ENCODE peak calls at places on chromosomes 11 and 22, in five cellular contexts. V is HCT116, W is breast epithelium, Z is sigmoid colon, A is spleen. B is an unnamed sample.

GRCh38 chr11:10975287-10975721 is 117.5 kb upstream of the ZBED5 start:
- DNase-seq in V (no peak), W (no peak), Z (no peak), A (no peak), B (no peak)

GRCh38 chr11:74838188-74838587 is 89.5 kb downstream of the RNF169 start:
- DNase-seq in V (no peak), W (no peak), Z (no peak), A (no peak), B (no peak)

GRCh38 chr11:75768112-75768908 is at the start of gene DGAT2:
- DNase-seq in V (peak; percentile 47), W (peak; percentile 57), Z (peak; percentile 76), A (peak; percentile 96), B (peak; percentile 79)

GRCh38 chr11:46345131-46345597 is 2.1 kb upstream of the DGKZ start:
- DNase-seq in V (no peak), W (no peak), Z (no peak), A (peak; percentile 93), B (peak; percentile 75)

GRCh38 chr22:37328017-37328416 is 45.7 kb downstream of the CYTH4 start:
- DNase-seq in V (peak; percentile 96), W (no peak), Z (no peak), A (no peak), B (no peak)

GRCh38 chr22:49334976-49335375 is 492.7 kb downstream of the BRD1 start:
- DNase-seq in V (no peak), W (peak; percentile 25), Z (no peak), A (no peak), B (no peak)

GRCh38 chr22:39664485-39665200 is 94.1 kb downstream of the CACNA1I start:
- DNase-seq in V (no peak), W (no peak), Z (no peak), A (no peak), B (peak; percentile 60)

GRCh38 chr11:13207270-13207664 is 70.3 kb upstream of the BMAL1 start:
- DNase-seq in V (no peak), W (no peak), Z (no peak), A (no peak), B (no peak)

GRCh38 chr11:68870470-68870869 is 28.8 kb upstream of the CPT1A start:
- DNase-seq in V (no peak), W (no peak), Z (no peak), A (peak; percentile 6), B (no peak)

GRCh38 chr11:126176853-126177470 is 34.5 kb downstream of the RPUSD4 start:
- DNase-seq in V (no peak), W (no peak), Z (no peak), A (peak; percentile 45), B (no peak)

GRCh38 chr11:83827940-83828554 is 541.9 kb upstream of the CCDC90B start:
- DNase-seq in V (peak; percentile 18), W (no peak), Z (no peak), A (no peak), B (no peak)

GRCh38 chr11:17923213-17923612 is 89.6 kb downstream of the SERGEF start:
- DNase-seq in V (no peak), W (no peak), Z (no peak), A (no peak), B (no peak)

GRCh38 chr22:26903030-26903856 is 245.9 kb downstream of the MIAT start:
- DNase-seq in V (no peak), W (no peak), Z (no peak), A (no peak), B (no peak)

GRCh38 chr22:37293172-37293571 is 10.9 kb downstream of the CYTH4 start:
- DNase-seq in V (no peak), W (no peak), Z (no peak), A (no peak), B (no peak)

GRCh38 chr11:76624515-76625379 is 45.8 kb downstream of the LRRC32 start:
- DNase-seq in V (no peak), W (no peak), Z (peak; percentile 52), A (peak; percentile 60), B (peak; percentile 24)

GRCh38 chr11:68321293-68322030 is 9.1 kb downstream of the LRP5 start:
- DNase-seq in V (no peak), W (no peak), Z (no peak), A (no peak), B (no peak)

GRCh38 chr11:26618441-26618840 is 46.4 kb upstream of the MUC15 start:
- DNase-seq in V (no peak), W (no peak), Z (no peak), A (no peak), B (no peak)

GRCh38 chr11:67571443-67571842 is 12.2 kb upstream of the GSTP1 start:
- DNase-seq in V (no peak), W (no peak), Z (no peak), A (no peak), B (no peak)

GRCh38 chr11:131425285-131425684 is 54.9 kb downstream of the NTM start:
- DNase-seq in V (no peak), W (no peak), Z (no peak), A (no peak), B (no peak)

GRCh38 chr11:812390-812789 is 2.6 kb downstream of the RPLP2 start:
- DNase-seq in V (no peak), W (no peak), Z (no peak), A (no peak), B (no peak)

GRCh38 chr11:811446-812245 is 1.9 kb downstream of the RPLP2 start:
- DNase-seq in V (no peak), W (no peak), Z (no peak), A (no peak), B (no peak)

GRCh38 chr11:810040-810567 is 337 bp downstream of the RPLP2 start:
- DNase-seq in V (no peak), W (no peak), Z (no peak), A (no peak), B (no peak)

GRCh38 chr11:808427-809286 is 1.1 kb upstream of the RPLP2 start:
- DNase-seq in V (no peak), W (no peak), Z (peak; percentile 93), A (peak; percentile 80), B (peak; percentile 2)

GRCh38 chr11:809287-810039 is at the start of gene RPLP2:
- DNase-seq in V (peak; percentile 93), W (peak; percentile 98), Z (peak; percentile 99), A (peak; percentile 100), B (peak; percentile 98)
- TF ChIP-seq POLR2AphosphoS5 in V (peak; percentile 88), W (peak; percentile 96), Z (peak; percentile 97), A (peak; percentile 99), B (peak; percentile 97)

GRCh38 chr11:109036011-109036410 is 371.1 kb downstream of the DDX10 start:
- DNase-seq in V (no peak), W (no peak), Z (no peak), A (no peak), B (no peak)
- TF ChIP-seq POLR2A in V (no peak), W (no peak), Z (no peak), A (no peak), B (no peak)

GRCh38 chr11:416757-417621 is 2.2 kb upstream of the SIGIRR start:
- DNase-seq in V (no peak), W (no peak), Z (no peak), A (peak; percentile 93), B (peak; percentile 77)
- TF ChIP-seq POLR2AphosphoS5 in V (peak; percentile 78), W (peak; percentile 9), Z (no peak), A (peak; percentile 78), B (no peak)

DNA sequence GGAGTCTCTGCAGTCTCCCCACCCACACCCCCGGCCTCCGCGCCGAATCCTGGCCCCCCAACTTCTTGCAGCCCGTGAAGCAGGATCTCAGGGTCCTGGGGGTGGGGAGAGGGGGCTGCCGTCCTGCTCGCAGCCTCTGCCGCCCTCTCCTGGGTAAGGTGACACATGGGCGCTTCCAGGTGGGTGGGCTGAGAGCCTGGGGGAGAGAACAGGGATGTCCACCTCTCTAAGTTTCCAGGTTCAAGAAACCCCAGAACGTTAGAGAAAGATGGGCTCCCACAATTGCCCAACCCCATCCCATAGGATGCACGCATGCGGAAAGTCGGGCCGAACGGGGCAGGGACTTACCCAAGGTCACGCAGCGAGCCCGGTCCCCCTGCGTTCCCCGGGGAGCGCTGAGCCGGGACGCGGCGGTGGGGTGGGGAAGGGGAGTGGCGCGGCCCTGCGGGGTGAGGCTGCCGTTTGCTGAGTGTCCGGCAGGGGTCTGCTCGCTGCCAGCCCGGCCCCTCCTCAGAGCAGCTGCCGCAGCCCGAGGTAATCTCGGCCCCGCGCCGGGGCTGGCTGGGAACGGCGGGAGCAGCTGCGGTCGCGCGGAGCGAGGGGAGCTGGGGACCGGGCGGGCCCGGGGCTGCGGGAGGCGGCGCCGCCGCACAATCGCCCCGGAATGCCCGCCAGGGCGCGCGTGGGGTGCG is 705 bp upstream of the CAPN1 start:
- DNase-seq in V (peak; percentile 29), W (peak; percentile 65), Z (peak; percentile 82), A (peak; percentile 91), B (peak; percentile 93)
- TF ChIP-seq POLR2A in V (no peak), W (no peak), Z (no peak), A (no peak), B (peak; percentile 36)

B was measured in upper lobe of left lung.